ENCODE peak calls at places on chromosome 17, in ten cellular contexts. One of them, this sample, is unnamed.
A peak's percentile ranks its signal among the peaks of the same experiment; 100 is the strongest.

GRCh38 chr17:57335195-57335792 is 79.0 kb downstream of the MSI2 start:
- DNase-seq in foreskin fibroblast: no peak
- DNase-seq in A549: no peak
- DNase-seq in NCI-H1417: no peak
- DNase-seq in activated B cell treated with CpG ODN at 0.5 μM for 24 hours: no peak
- DNase-seq in activated naive CD8-positive, alpha-beta T cell treated with anti-CD3 and anti-CD28 coated beads for 36 hours: no peak
- DNase-seq in hepatic stellate cell: no peak
- DNase-seq in GM20000: no peak
- DNase-seq in neural progenitor cell: no peak
- DNase-seq in NCI-H82: no peak
- DNase-seq in this sample: no peak

GRCh38 chr17:60135160-60135950 is 14.4 kb upstream of the CA4 start:
- DNase-seq in NCI-H82: peak; percentile 98
- DNase-seq in NCI-H1417: peak; percentile 89
- DNase-seq in activated B cell treated with CpG ODN at 0.5 μM for 24 hours: peak; percentile 66
- DNase-seq in activated naive CD8-positive, alpha-beta T cell treated with anti-CD3 and anti-CD28 coated beads for 36 hours: peak; percentile 86
- DNase-seq in hepatic stellate cell: peak; percentile 98
- DNase-seq in foreskin fibroblast: peak; percentile 96
- DNase-seq in neural progenitor cell: peak; percentile 95
- DNase-seq in A549: peak; percentile 99
- DNase-seq in GM20000: peak; percentile 93
- DNase-seq in this sample: peak; percentile 80

GRCh38 chr17:75392559-75392958 is 12.9 kb downstream of the GRB2 start:
- DNase-seq in hepatic stellate cell: no peak
- DNase-seq in activated B cell treated with CpG ODN at 0.5 μM for 24 hours: no peak
- DNase-seq in activated naive CD8-positive, alpha-beta T cell treated with anti-CD3 and anti-CD28 coated beads for 36 hours: no peak
- DNase-seq in foreskin fibroblast: no peak
- DNase-seq in neural progenitor cell: no peak
- DNase-seq in GM20000: no peak
- DNase-seq in NCI-H1417: no peak
- DNase-seq in A549: no peak
- DNase-seq in NCI-H82: no peak
- DNase-seq in this sample: no peak

GRCh38 chr17:19341641-19342610 is 20.6 kb downstream of the B9D1 start:
- DNase-seq in foreskin fibroblast: peak; percentile 52
- DNase-seq in NCI-H1417: no peak
- DNase-seq in NCI-H82: no peak
- DNase-seq in neural progenitor cell: no peak
- DNase-seq in hepatic stellate cell: peak; percentile 36
- DNase-seq in A549: no peak
- DNase-seq in GM20000: no peak
- DNase-seq in activated B cell treated with CpG ODN at 0.5 μM for 24 hours: no peak
- DNase-seq in activated naive CD8-positive, alpha-beta T cell treated with anti-CD3 and anti-CD28 coated beads for 36 hours: no peak
- DNase-seq in this sample: no peak

GRCh38 chr17:64418506-64419339 is 28.1 kb upstream of the PECAM1 start:
- DNase-seq in A549: peak; percentile 77
- DNase-seq in activated B cell treated with CpG ODN at 0.5 μM for 24 hours: no peak
- DNase-seq in GM20000: peak; percentile 60
- DNase-seq in NCI-H1417: peak; percentile 63
- DNase-seq in foreskin fibroblast: peak; percentile 82
- DNase-seq in NCI-H82: peak; percentile 81
- DNase-seq in hepatic stellate cell: peak; percentile 67
- DNase-seq in neural progenitor cell: peak; percentile 69
- DNase-seq in activated naive CD8-positive, alpha-beta T cell treated with anti-CD3 and anti-CD28 coated beads for 36 hours: no peak
- DNase-seq in this sample: peak; percentile 55

GRCh38 chr17:73559532-73559931 is 84.7 kb downstream of the SDK2 start:
- DNase-seq in A549: no peak
- DNase-seq in activated naive CD8-positive, alpha-beta T cell treated with anti-CD3 and anti-CD28 coated beads for 36 hours: no peak
- DNase-seq in neural progenitor cell: no peak
- DNase-seq in hepatic stellate cell: no peak
- DNase-seq in NCI-H82: peak; percentile 23
- DNase-seq in foreskin fibroblast: no peak
- DNase-seq in activated B cell treated with CpG ODN at 0.5 μM for 24 hours: no peak
- DNase-seq in GM20000: no peak
- DNase-seq in NCI-H1417: no peak
- DNase-seq in this sample: no peak

GRCh38 chr17:66750756-66751543 is 84.0 kb upstream of the CACNG5 start:
- DNase-seq in A549: no peak
- DNase-seq in neural progenitor cell: peak; percentile 25
- DNase-seq in NCI-H82: peak; percentile 85
- DNase-seq in GM20000: no peak
- DNase-seq in hepatic stellate cell: no peak
- DNase-seq in NCI-H1417: no peak
- DNase-seq in activated B cell treated with CpG ODN at 0.5 μM for 24 hours: no peak
- DNase-seq in foreskin fibroblast: no peak
- DNase-seq in activated naive CD8-positive, alpha-beta T cell treated with anti-CD3 and anti-CD28 coated beads for 36 hours: no peak
- DNase-seq in this sample: no peak

GRCh38 chr17:35161281-35161761 is 13.7 kb downstream of the UNC45B start:
- DNase-seq in NCI-H82: no peak
- DNase-seq in NCI-H1417: no peak
- DNase-seq in activated naive CD8-positive, alpha-beta T cell treated with anti-CD3 and anti-CD28 coated beads for 36 hours: no peak
- DNase-seq in A549: no peak
- DNase-seq in neural progenitor cell: no peak
- DNase-seq in activated B cell treated with CpG ODN at 0.5 μM for 24 hours: no peak
- DNase-seq in hepatic stellate cell: no peak
- DNase-seq in foreskin fibroblast: no peak
- DNase-seq in GM20000: no peak
- DNase-seq in this sample: no peak

GRCh38 chr17:976316-976715 is 3.3 kb downstream of the NXN start:
- DNase-seq in hepatic stellate cell: no peak
- DNase-seq in NCI-H1417: no peak
- DNase-seq in A549: no peak
- DNase-seq in neural progenitor cell: no peak
- DNase-seq in GM20000: no peak
- DNase-seq in NCI-H82: no peak
- DNase-seq in activated B cell treated with CpG ODN at 0.5 μM for 24 hours: no peak
- DNase-seq in activated naive CD8-positive, alpha-beta T cell treated with anti-CD3 and anti-CD28 coated beads for 36 hours: no peak
- DNase-seq in foreskin fibroblast: no peak
- DNase-seq in this sample: no peak

GRCh38 chr17:1577657-1578428 is 15.3 kb upstream of the PITPNA start:
- DNase-seq in hepatic stellate cell: no peak
- DNase-seq in NCI-H82: no peak
- DNase-seq in GM20000: peak; percentile 43
- DNase-seq in activated B cell treated with CpG ODN at 0.5 μM for 24 hours: no peak
- DNase-seq in neural progenitor cell: no peak
- DNase-seq in NCI-H1417: no peak
- DNase-seq in foreskin fibroblast: no peak
- DNase-seq in activated naive CD8-positive, alpha-beta T cell treated with anti-CD3 and anti-CD28 coated beads for 36 hours: no peak
- DNase-seq in A549: no peak
- DNase-seq in this sample: no peak

GRCh38 chr17:3295632-3296031 is 2.5 kb downstream of the OR3A1 start:
- DNase-seq in foreskin fibroblast: no peak
- DNase-seq in activated naive CD8-positive, alpha-beta T cell treated with anti-CD3 and anti-CD28 coated beads for 36 hours: no peak
- DNase-seq in GM20000: no peak
- DNase-seq in A549: no peak
- DNase-seq in activated B cell treated with CpG ODN at 0.5 μM for 24 hours: no peak
- DNase-seq in neural progenitor cell: no peak
- DNase-seq in hepatic stellate cell: no peak
- DNase-seq in NCI-H1417: no peak
- DNase-seq in NCI-H82: no peak
- DNase-seq in this sample: no peak

This sample was measured in COR-L47.